ENCODE peak calls at places on chromosomes 1 and 21, in ten cellular contexts. A, C, P, L, J, M, U, V, T and H are unnamed samples.

GRCh38 chr1:78009836-78010235 is 5.1 kb downstream of the DNAJB4 start:
- DNase-seq in A (no peak), C (no peak), P (no peak), L (no peak), J (no peak), M (no peak), U (no peak), V (no peak), T (no peak), H (no peak)

GRCh38 chr1:64033667-64034215 is 169.7 kb upstream of the UBE2U start:
- DNase-seq in A (no peak), C (no peak), P (no peak), L (no peak), J (no peak), M (no peak), U (no peak), V (no peak), T (no peak), H (no peak)

GRCh38 chr1:96979287-96979686 is 257.7 kb downstream of the PTBP2 start:
- DNase-seq in A (peak), C (no peak), P (no peak), L (no peak), J (no peak), M (no peak), U (no peak), V (no peak), T (no peak), H (no peak)

GRCh38 chr1:42010381-42010780 is 91.7 kb upstream of the HIVEP3 start:
- DNase-seq in A (no peak), C (no peak), P (no peak), L (no peak), J (no peak), M (no peak), U (no peak), V (no peak), T (no peak), H (no peak)

GRCh38 chr1:154347961-154348360 is 22.6 kb downstream of the ATP8B2 start:
- DNase-seq in A (no peak), C (no peak), P (no peak), L (no peak), J (no peak), M (no peak), U (no peak), V (no peak), T (no peak), H (no peak)

GRCh38 chr1:77039739-77040138 is 172.5 kb downstream of the ST6GALNAC5 start:
- DNase-seq in A (no peak), C (no peak), P (peak), L (no peak), J (no peak), M (peak), U (peak), V (no peak), T (no peak), H (no peak)

GRCh38 chr1:246108278-246108925 is 398.7 kb downstream of the SMYD3 start:
- DNase-seq in A (peak), C (no peak), P (no peak), L (no peak), J (no peak), M (no peak), U (no peak), V (no peak), T (no peak), H (no peak)

GRCh38 chr21:29374481-29374880 is 75.8 kb downstream of the BACH1 start:
- DNase-seq in A (no peak), C (no peak), P (no peak), L (no peak), J (no peak), M (no peak), U (no peak), V (no peak), T (no peak), H (no peak)

GRCh38 chr1:44012411-44012810 is 18.9 kb downstream of the SLC6A9 start:
- DNase-seq in A (no peak), C (no peak), P (no peak), L (no peak), J (no peak), M (no peak), U (no peak), V (no peak), T (no peak), H (no peak)

GRCh38 chr1:162688521-162688920 is 56.3 kb downstream of the DDR2 start:
- DNase-seq in A (no peak), C (no peak), P (no peak), L (no peak), J (no peak), M (no peak), U (no peak), V (no peak), T (no peak), H (no peak)

GRCh38 chr1:23239638-23240295 is 22.5 kb upstream of the HTR1D start:
- DNase-seq in A (no peak), C (no peak), P (no peak), L (no peak), J (no peak), M (no peak), U (no peak), V (no peak), T (no peak), H (no peak)

GRCh38 chr1:77438239-77438913 is 156.6 kb downstream of the AK5 start:
- DNase-seq in A (no peak), C (no peak), P (no peak), L (no peak), J (no peak), M (no peak), U (peak), V (no peak), T (no peak), H (no peak)

GRCh38 chr1:84582802-84583587 is 8.8 kb upstream of the CTBS start:
- DNase-seq in A (peak), C (no peak), P (no peak), L (no peak), J (no peak), M (no peak), U (peak), V (no peak), T (no peak), H (no peak)

GRCh38 chr1:31627930-31628421 is 10.5 kb downstream of the HCRTR1 start:
- DNase-seq in A (no peak), C (no peak), P (peak), L (no peak), J (peak), M (no peak), U (no peak), V (no peak), T (no peak), H (peak)

GRCh38 chr21:33478858-33479678 is 706 bp downstream of the TMEM50B start:
- DNase-seq in A (peak), C (no peak), P (peak), L (peak), J (peak), M (no peak), U (peak), V (peak), T (peak), H (peak)

GRCh38 chr1:96596226-96596625 is 125.4 kb upstream of the PTBP2 start:
- DNase-seq in A (no peak), C (no peak), P (no peak), L (no peak), J (no peak), M (no peak), U (peak), V (no peak), T (no peak), H (no peak)

GRCh38 chr21:36627242-36627641 is 71.7 kb upstream of the SIM2 start:
- DNase-seq in A (no peak), C (no peak), P (no peak), L (no peak), J (no peak), M (no peak), U (peak), V (no peak), T (no peak), H (no peak)

GRCh38 chr1:66527688-66528087 is 6.3 kb upstream of the SGIP1 start:
- DNase-seq in A (no peak), C (no peak), P (no peak), L (no peak), J (no peak), M (no peak), U (peak), V (no peak), T (no peak), H (no peak)

GRCh38 chr1:103900005-103900404 is 150.3 kb downstream of the AMY1C start:
- DNase-seq in A (no peak), C (no peak), P (no peak), L (no peak), J (no peak), M (no peak), U (peak), V (no peak), T (no peak), H (no peak)

GRCh38 chr1:57401671-57402070 is 22.2 kb downstream of the DAB1 start:
- DNase-seq in A (no peak), C (no peak), P (no peak), L (no peak), J (no peak), M (no peak), U (no peak), V (no peak), T (no peak), H (no peak)

GRCh38 chr1:26786437-26787380 is 1.0 kb upstream of the PIGV start:
- DNase-seq in A (peak), C (no peak), P (peak), L (no peak), J (peak), M (no peak), U (peak), V (no peak), T (peak), H (no peak)